ENCODE peak calls at places on chromosome 17, in seven cellular contexts. One of them, this sample, is unnamed.

GRCh38 chr17:76485569-76485968 is 15.7 kb downstream of the RHBDF2 start:
- DNase-seq in GM12892: no peak
- DNase-seq in right cardiac atrium: no peak
- DNase-seq in LoVo: no peak
- DNase-seq in GM12865: no peak
- DNase-seq in RWPE1: no peak
- DNase-seq in neural progenitor cell: no peak
- DNase-seq in this sample: no peak

GRCh38 chr17:67582632-67583230 is 135.0 kb upstream of the NOL11 start:
- DNase-seq in GM12865: no peak
- DNase-seq in right cardiac atrium: no peak
- DNase-seq in GM12892: no peak
- DNase-seq in RWPE1: no peak
- DNase-seq in neural progenitor cell: no peak
- DNase-seq in LoVo: no peak
- DNase-seq in this sample: no peak

GRCh38 chr17:49753959-49754391 is 10.0 kb downstream of the FAM117A start:
- DNase-seq in LoVo: no peak
- DNase-seq in right cardiac atrium: peak
- DNase-seq in GM12865: no peak
- DNase-seq in neural progenitor cell: no peak
- DNase-seq in RWPE1: no peak
- DNase-seq in GM12892: no peak
- DNase-seq in this sample: no peak

GRCh38 chr17:42667088-42667951 is 8.2 kb downstream of the TUBG2 start:
- DNase-seq in GM12865: no peak
- DNase-seq in right cardiac atrium: no peak
- DNase-seq in RWPE1: peak
- DNase-seq in LoVo: peak
- DNase-seq in GM12892: no peak
- DNase-seq in neural progenitor cell: no peak
- DNase-seq in this sample: peak

GRCh38 chr17:37847811-37848331 is 76.3 kb upstream of the TBC1D3K start:
- DNase-seq in neural progenitor cell: no peak
- DNase-seq in GM12865: peak
- DNase-seq in LoVo: no peak
- DNase-seq in right cardiac atrium: no peak
- DNase-seq in GM12892: no peak
- DNase-seq in RWPE1: no peak
- DNase-seq in this sample: no peak

GRCh38 chr17:48471807-48472484 is 41.9 kb upstream of the SKAP1 start:
- DNase-seq in GM12865: no peak
- DNase-seq in neural progenitor cell: peak
- DNase-seq in RWPE1: no peak
- DNase-seq in GM12892: no peak
- DNase-seq in LoVo: no peak
- DNase-seq in right cardiac atrium: no peak
- DNase-seq in this sample: no peak

GRCh38 chr17:43713494-43714162 is 45.0 kb downstream of the SOST start:
- DNase-seq in RWPE1: peak
- DNase-seq in right cardiac atrium: peak
- DNase-seq in GM12892: peak
- DNase-seq in LoVo: no peak
- DNase-seq in GM12865: peak
- DNase-seq in neural progenitor cell: peak
- DNase-seq in this sample: peak

GRCh38 chr17:14805348-14805747 is 459.8 kb downstream of the PMP22 start:
- DNase-seq in LoVo: no peak
- DNase-seq in GM12892: no peak
- DNase-seq in right cardiac atrium: no peak
- DNase-seq in neural progenitor cell: peak
- DNase-seq in RWPE1: no peak
- DNase-seq in GM12865: no peak
- DNase-seq in this sample: no peak

GRCh38 chr17:76166906-76167305 is 25.9 kb upstream of the FOXJ1 start:
- DNase-seq in LoVo: no peak
- DNase-seq in neural progenitor cell: no peak
- DNase-seq in GM12865: no peak
- DNase-seq in right cardiac atrium: no peak
- DNase-seq in GM12892: no peak
- DNase-seq in RWPE1: no peak
- DNase-seq in this sample: no peak

GRCh38 chr17:79942591-79943353 is 92.9 kb downstream of the TBC1D16 start:
- DNase-seq in right cardiac atrium: peak
- DNase-seq in RWPE1: no peak
- DNase-seq in GM12865: peak
- DNase-seq in LoVo: no peak
- DNase-seq in GM12892: no peak
- DNase-seq in neural progenitor cell: no peak
- DNase-seq in this sample: no peak

GRCh38 chr17:5816491-5816890 is 232.2 kb upstream of the NLRP1 start:
- DNase-seq in LoVo: no peak
- DNase-seq in neural progenitor cell: no peak
- DNase-seq in RWPE1: no peak
- DNase-seq in right cardiac atrium: no peak
- DNase-seq in GM12865: no peak
- DNase-seq in GM12892: no peak
- DNase-seq in this sample: no peak

GRCh38 chr17:63395075-63395815 is 50.9 kb downstream of the CYB561 start:
- DNase-seq in GM12892: no peak
- DNase-seq in GM12865: no peak
- DNase-seq in LoVo: no peak
- DNase-seq in RWPE1: no peak
- DNase-seq in neural progenitor cell: no peak
- DNase-seq in right cardiac atrium: no peak
- DNase-seq in this sample: peak

GRCh38 chr17:78838574-78839005 is 2.0 kb downstream of the USP36 start:
- DNase-seq in LoVo: no peak
- DNase-seq in RWPE1: no peak
- DNase-seq in neural progenitor cell: no peak
- DNase-seq in GM12865: no peak
- DNase-seq in GM12892: no peak
- DNase-seq in right cardiac atrium: no peak
- DNase-seq in this sample: no peak

GRCh38 chr17:63431939-63432804 is 13.9 kb downstream of the CYB561 start:
- DNase-seq in GM12892: no peak
- DNase-seq in neural progenitor cell: no peak
- DNase-seq in LoVo: peak
- DNase-seq in GM12865: no peak
- DNase-seq in RWPE1: no peak
- DNase-seq in right cardiac atrium: no peak
- DNase-seq in this sample: no peak

GRCh38 chr17:77392376-77393273 is 251.9 kb downstream of the SEC14L1 start:
- DNase-seq in GM12865: no peak
- DNase-seq in RWPE1: no peak
- DNase-seq in GM12892: no peak
- DNase-seq in right cardiac atrium: peak
- DNase-seq in neural progenitor cell: peak
- DNase-seq in LoVo: peak
- DNase-seq in this sample: no peak

GRCh38 chr17:66357037-66357436 is 54.6 kb downstream of the PRKCA start:
- DNase-seq in RWPE1: no peak
- DNase-seq in GM12865: no peak
- DNase-seq in GM12892: no peak
- DNase-seq in LoVo: no peak
- DNase-seq in right cardiac atrium: no peak
- DNase-seq in neural progenitor cell: no peak
- DNase-seq in this sample: no peak

GRCh38 chr17:75308732-75309629 is 19.7 kb upstream of the SLC25A19 start:
- DNase-seq in neural progenitor cell: no peak
- DNase-seq in LoVo: peak
- DNase-seq in GM12865: no peak
- DNase-seq in GM12892: no peak
- DNase-seq in RWPE1: no peak
- DNase-seq in right cardiac atrium: peak
- DNase-seq in this sample: no peak

GRCh38 chr17:80731255-80731840 is 186.7 kb downstream of the RPTOR start:
- DNase-seq in RWPE1: no peak
- DNase-seq in right cardiac atrium: no peak
- DNase-seq in GM12865: no peak
- DNase-seq in neural progenitor cell: no peak
- DNase-seq in GM12892: no peak
- DNase-seq in LoVo: no peak
- DNase-seq in this sample: no peak

GRCh38 chr17:66580178-66580577 is 254.7 kb upstream of the CACNG5 start:
- DNase-seq in LoVo: no peak
- DNase-seq in neural progenitor cell: peak
- DNase-seq in right cardiac atrium: peak
- DNase-seq in GM12865: no peak
- DNase-seq in RWPE1: no peak
- DNase-seq in GM12892: no peak
- DNase-seq in this sample: peak

GRCh38 chr17:6358131-6358530 is 76.8 kb downstream of the AIPL1 start:
- DNase-seq in RWPE1: no peak
- DNase-seq in GM12892: no peak
- DNase-seq in GM12865: no peak
- DNase-seq in LoVo: no peak
- DNase-seq in neural progenitor cell: no peak
- DNase-seq in right cardiac atrium: no peak
- DNase-seq in this sample: no peak

GRCh38 chr17:70947636-70948565 is 778.6 kb downstream of the KCNJ2 start:
- DNase-seq in RWPE1: no peak
- DNase-seq in neural progenitor cell: no peak
- DNase-seq in GM12865: no peak
- DNase-seq in GM12892: no peak
- DNase-seq in right cardiac atrium: no peak
- DNase-seq in LoVo: no peak
- DNase-seq in this sample: no peak

GRCh38 chr17:50443492-50444051 is 17.6 kb downstream of the ACSF2 start:
- DNase-seq in LoVo: no peak
- DNase-seq in right cardiac atrium: peak
- DNase-seq in RWPE1: no peak
- DNase-seq in neural progenitor cell: no peak
- DNase-seq in GM12892: no peak
- DNase-seq in GM12865: no peak
- DNase-seq in this sample: no peak

GRCh38 chr17:27384261-27384701 is 72.0 kb upstream of the KSR1 start:
- DNase-seq in RWPE1: peak
- DNase-seq in GM12892: no peak
- DNase-seq in LoVo: peak
- DNase-seq in neural progenitor cell: no peak
- DNase-seq in right cardiac atrium: peak
- DNase-seq in GM12865: peak
- DNase-seq in this sample: peak

GRCh38 chr17:63621684-63622570 is at the start of gene MAP3K3:
- DNase-seq in RWPE1: peak
- DNase-seq in LoVo: peak
- DNase-seq in right cardiac atrium: peak
- DNase-seq in neural progenitor cell: peak
- DNase-seq in GM12865: peak
- DNase-seq in GM12892: peak
- DNase-seq in this sample: peak

GRCh38 chr17:73759324-73760185 is 115.3 kb upstream of the SDK2 start:
- DNase-seq in neural progenitor cell: no peak
- DNase-seq in RWPE1: no peak
- DNase-seq in right cardiac atrium: no peak
- DNase-seq in GM12865: no peak
- DNase-seq in LoVo: no peak
- DNase-seq in GM12892: no peak
- DNase-seq in this sample: no peak

GRCh38 chr17:81329279-81329926 is 34.3 kb upstream of the SLC38A10 start:
- DNase-seq in GM12865: peak
- DNase-seq in LoVo: peak
- DNase-seq in GM12892: no peak
- DNase-seq in neural progenitor cell: peak
- DNase-seq in RWPE1: peak
- DNase-seq in right cardiac atrium: peak
- DNase-seq in this sample: peak

GRCh38 chr17:17613708-17614114 is 22.2 kb upstream of the PEMT start:
- DNase-seq in GM12892: no peak
- DNase-seq in right cardiac atrium: peak
- DNase-seq in GM12865: peak
- DNase-seq in LoVo: peak
- DNase-seq in RWPE1: peak
- DNase-seq in neural progenitor cell: peak
- DNase-seq in this sample: peak

GRCh38 chr17:50961282-50962220 is 95.4 kb upstream of the TOB1 start:
- DNase-seq in neural progenitor cell: no peak
- DNase-seq in RWPE1: no peak
- DNase-seq in LoVo: no peak
- DNase-seq in right cardiac atrium: no peak
- DNase-seq in GM12865: no peak
- DNase-seq in GM12892: no peak
- DNase-seq in this sample: no peak

GRCh38 chr17:56934280-56934679 is 20.4 kb upstream of the TRIM25 start:
- DNase-seq in neural progenitor cell: no peak
- DNase-seq in GM12865: no peak
- DNase-seq in GM12892: no peak
- DNase-seq in RWPE1: no peak
- DNase-seq in right cardiac atrium: no peak
- DNase-seq in LoVo: no peak
- DNase-seq in this sample: no peak

GRCh38 chr17:45308016-45308365 is 8.8 kb downstream of the MAP3K14 start:
- DNase-seq in GM12892: no peak
- DNase-seq in GM12865: no peak
- DNase-seq in neural progenitor cell: no peak
- DNase-seq in LoVo: no peak
- DNase-seq in RWPE1: no peak
- DNase-seq in right cardiac atrium: no peak
- DNase-seq in this sample: no peak

GRCh38 chr17:46129302-46129701 is 63.9 kb downstream of the KANSL1 start:
- DNase-seq in right cardiac atrium: no peak
- DNase-seq in GM12892: no peak
- DNase-seq in LoVo: no peak
- DNase-seq in GM12865: no peak
- DNase-seq in RWPE1: no peak
- DNase-seq in neural progenitor cell: no peak
- DNase-seq in this sample: no peak

GRCh38 chr17:32320847-32321246 is 21.1 kb downstream of the C17orf75 start:
- DNase-seq in LoVo: no peak
- DNase-seq in neural progenitor cell: no peak
- DNase-seq in right cardiac atrium: no peak
- DNase-seq in GM12892: no peak
- DNase-seq in RWPE1: no peak
- DNase-seq in GM12865: no peak
- DNase-seq in this sample: no peak

GRCh38 chr17:34725008-34725407 is 145.6 kb downstream of the TMEM132E start:
- DNase-seq in right cardiac atrium: no peak
- DNase-seq in neural progenitor cell: no peak
- DNase-seq in GM12892: no peak
- DNase-seq in GM12865: no peak
- DNase-seq in RWPE1: no peak
- DNase-seq in LoVo: no peak
- DNase-seq in this sample: no peak

GRCh38 chr17:57649731-57650484 is 95.2 kb downstream of the CCDC182 start:
- DNase-seq in neural progenitor cell: peak
- DNase-seq in GM12865: no peak
- DNase-seq in LoVo: no peak
- DNase-seq in RWPE1: no peak
- DNase-seq in GM12892: no peak
- DNase-seq in right cardiac atrium: no peak
- DNase-seq in this sample: peak

GRCh38 chr17:61314368-61315078 is 85.1 kb upstream of the TBX2 start:
- DNase-seq in RWPE1: peak
- DNase-seq in neural progenitor cell: no peak
- DNase-seq in GM12865: peak
- DNase-seq in GM12892: no peak
- DNase-seq in LoVo: no peak
- DNase-seq in right cardiac atrium: peak
- DNase-seq in this sample: peak

GRCh38 chr17:9239260-9239820 is 218.0 kb downstream of the NTN1 start:
- DNase-seq in RWPE1: no peak
- DNase-seq in neural progenitor cell: no peak
- DNase-seq in right cardiac atrium: no peak
- DNase-seq in GM12892: peak
- DNase-seq in GM12865: no peak
- DNase-seq in LoVo: no peak
- DNase-seq in this sample: no peak

GRCh38 chr17:32020943-32021617 is 13.9 kb downstream of the LRRC37B start:
- DNase-seq in GM12892: no peak
- DNase-seq in right cardiac atrium: no peak
- DNase-seq in RWPE1: no peak
- DNase-seq in GM12865: no peak
- DNase-seq in neural progenitor cell: no peak
- DNase-seq in LoVo: no peak
- DNase-seq in this sample: no peak

GRCh38 chr17:55660171-55660886 is 62.3 kb downstream of the TMEM100 start:
- DNase-seq in right cardiac atrium: no peak
- DNase-seq in GM12892: no peak
- DNase-seq in neural progenitor cell: peak
- DNase-seq in RWPE1: no peak
- DNase-seq in LoVo: no peak
- DNase-seq in GM12865: peak
- DNase-seq in this sample: no peak